ENCODE peak calls at places on chromosomes 3 and 15, in ten cellular contexts. N is KG1; E is skeletal muscle cell; R is SK-N-MC; O is myocyte; J is pons; P is caudate nucleus; G is activated T-cell treated with anti-CD3 and anti-CD28 coated beads, Interleukin-2, amount 50 U/mL, for 72 hours; C is HEK293T; X is COLO829. B is an unnamed sample.

GRCh38 chr3:42728668-42729364 is 26.2 kb upstream of the HHATL start:
- DNase-seq in N (no peak), E (no peak), R (no peak), O (peak), J (no peak), P (no peak), G (no peak), C (no peak), X (no peak), B (no peak)

GRCh38 chr3:196207159-196207832 is 3.9 kb downstream of the ZDHHC19 start:
- DNase-seq in N (no peak), E (no peak), R (no peak), O (no peak), J (no peak), P (no peak), G (peak), C (no peak), X (no peak), B (no peak)

GRCh38 chr3:175404667-175405066 is 545.5 kb downstream of the NAALADL2 start:
- DNase-seq in N (no peak), E (no peak), R (no peak), O (no peak), J (no peak), P (no peak), G (no peak), C (no peak), X (no peak), B (no peak)

GRCh38 chr15:90201944-90202375 is 830 bp downstream of the SEMA4B start:
- DNase-seq in N (no peak), E (no peak), R (no peak), O (no peak), J (no peak), P (no peak), G (no peak), C (peak), X (no peak), B (no peak)

GRCh38 chr3:128416578-128417150 is 50.0 kb downstream of the DNAJB8 start:
- DNase-seq in N (no peak), E (peak), R (no peak), O (peak), J (no peak), P (no peak), G (no peak), C (peak), X (peak), B (no peak)

GRCh38 chr15:35925634-35926380 is 379.8 kb upstream of the DPH6 start:
- DNase-seq in N (no peak), E (no peak), R (no peak), O (no peak), J (no peak), P (no peak), G (no peak), C (no peak), X (no peak), B (no peak)

GRCh38 chr3:142087676-142088075 is 61.7 kb downstream of the TFDP2 start:
- DNase-seq in N (no peak), E (peak), R (no peak), O (no peak), J (no peak), P (no peak), G (no peak), C (no peak), X (no peak), B (no peak)

GRCh38 chr15:87489902-87490301 is 766.6 kb downstream of the NTRK3 start:
- DNase-seq in N (no peak), E (no peak), R (no peak), O (no peak), J (no peak), P (no peak), G (no peak), C (no peak), X (no peak), B (no peak)

GRCh38 chr15:44545934-44546802 is 9.2 kb downstream of the EIF3J start:
- DNase-seq in N (no peak), E (no peak), R (no peak), O (peak), J (no peak), P (no peak), G (peak), C (no peak), X (no peak), B (no peak)

GRCh38 chr3:16286672-16287604 is 21.9 kb downstream of the OXNAD1 start:
- DNase-seq in N (no peak), E (no peak), R (no peak), O (no peak), J (no peak), P (no peak), G (no peak), C (no peak), X (no peak), B (no peak)

GRCh38 chr15:45179221-45179985 is 8.4 kb downstream of the SHF start:
- DNase-seq in N (no peak), E (no peak), R (no peak), O (peak), J (no peak), P (no peak), G (peak), C (peak), X (no peak), B (no peak)

GRCh38 chr3:192928720-192929119 is 11.1 kb upstream of the MB21D2 start:
- DNase-seq in N (no peak), E (no peak), R (no peak), O (no peak), J (no peak), P (no peak), G (no peak), C (no peak), X (no peak), B (no peak)

GRCh38 chr3:37321260-37321852 is 147.0 kb upstream of the LRRFIP2 start:
- DNase-seq in N (no peak), E (no peak), R (no peak), O (no peak), J (no peak), P (no peak), G (no peak), C (no peak), X (no peak), B (no peak)

GRCh38 chr3:84836961-84837360 is 121.8 kb upstream of the CADM2 start:
- DNase-seq in N (no peak), E (no peak), R (no peak), O (no peak), J (no peak), P (no peak), G (no peak), C (peak), X (no peak), B (no peak)

GRCh38 chr15:93265046-93265658 is 176.1 kb upstream of the RGMA start:
- DNase-seq in N (no peak), E (no peak), R (no peak), O (no peak), J (no peak), P (no peak), G (no peak), C (no peak), X (no peak), B (no peak)

GRCh38 chr15:80662129-80662528 is 33.0 kb upstream of the ABHD17C start:
- DNase-seq in N (no peak), E (no peak), R (no peak), O (no peak), J (no peak), P (no peak), G (no peak), C (no peak), X (no peak), B (no peak)

GRCh38 chr15:20351448-20351961 is 190.1 kb downstream of the GOLGA6L6 start:
- DNase-seq in N (no peak), E (no peak), R (no peak), O (no peak), J (no peak), P (no peak), G (no peak), C (no peak), X (no peak), B (no peak)

GRCh38 chr3:55189359-55189801 is 261.5 kb upstream of the LRTM1 start:
- DNase-seq in N (no peak), E (no peak), R (no peak), O (peak), J (no peak), P (no peak), G (no peak), C (no peak), X (peak), B (no peak)

GRCh38 chr3:58679974-58680656 is 13.5 kb upstream of the FAM3D start:
- DNase-seq in N (no peak), E (no peak), R (no peak), O (peak), J (no peak), P (no peak), G (no peak), C (no peak), X (no peak), B (no peak)

GRCh38 chr3:63940389-63940757 is 28.2 kb upstream of the SCAANT1 start:
- DNase-seq in N (no peak), E (no peak), R (no peak), O (no peak), J (no peak), P (no peak), G (no peak), C (no peak), X (no peak), B (no peak)

GRCh38 chr15:96893159-96893906 is 562.8 kb downstream of the NR2F2 start:
- DNase-seq in N (no peak), E (peak), R (no peak), O (peak), J (peak), P (no peak), G (no peak), C (peak), X (peak), B (peak)

GRCh38 chr3:171192176-171192854 is 165.8 kb upstream of the SLC2A2 start:
- DNase-seq in N (no peak), E (peak), R (no peak), O (peak), J (no peak), P (no peak), G (peak), C (peak), X (peak), B (no peak)

GRCh38 chr3:57706462-57706861 is 13.6 kb upstream of the DENND6A start:
- DNase-seq in N (no peak), E (peak), R (no peak), O (no peak), J (no peak), P (no peak), G (no peak), C (no peak), X (no peak), B (no peak)

GRCh38 chr3:49641921-49642707 is 32.0 kb upstream of the APEH start:
- DNase-seq in N (no peak), E (no peak), R (no peak), O (peak), J (no peak), P (no peak), G (no peak), C (no peak), X (no peak), B (no peak)

GRCh38 chr3:126352476-126353454 is 4.4 kb downstream of the KLF15 start:
- DNase-seq in N (no peak), E (peak), R (no peak), O (no peak), J (no peak), P (no peak), G (no peak), C (no peak), X (no peak), B (no peak)